ENCODE peak calls at places on chromosome 11, in five cellular contexts. T, V, F, S and G are unnamed samples.

GRCh38 chr11:112735470-112735869 is 225.8 kb upstream of the NCAM1 start:
- DNase-seq in V (no peak), T (no peak), F (no peak), S (no peak), G (no peak)

GRCh38 chr11:19739872-19740271 is 27.2 kb downstream of the NAV2 start:
- DNase-seq in S (no peak), T (no peak), V (peak; percentile 22), F (no peak), G (no peak)

GRCh38 chr11:27312110-27312509 is 50.9 kb downstream of the CCDC34 start:
- DNase-seq in F (no peak), V (no peak), T (no peak), S (no peak), G (no peak)

GRCh38 chr11:94417386-94417987 is 16.3 kb upstream of the GPR83 start:
- DNase-seq in T (no peak), F (no peak), V (no peak), S (peak; percentile 54), G (no peak)

GRCh38 chr11:130638048-130638447 is 189.6 kb downstream of the ADAMTS15 start:
- DNase-seq in F (no peak), S (no peak), T (no peak), V (no peak), G (no peak)

GRCh38 chr11:66880484-66881211 is 23.8 kb downstream of the LRFN4 start:
- DNase-seq in F (peak; percentile 60), S (no peak), V (no peak), T (no peak), G (no peak)

GRCh38 chr11:129373489-129373953 is 2.1 kb upstream of the BARX2 start:
- DNase-seq in V (no peak), F (no peak), T (no peak), S (peak; percentile 28), G (no peak)

GRCh38 chr11:27171391-27171790 is 130.8 kb downstream of the BBOX1 start:
- DNase-seq in F (no peak), S (peak; percentile 20), V (no peak), T (no peak), G (no peak)

GRCh38 chr11:33723238-33723881 is 12.9 kb downstream of the CD59 start:
- DNase-seq in F (no peak), S (peak; percentile 99), V (no peak), T (peak; percentile 75), G (no peak)
- H3K4me3 ChIP-seq in F (peak overlapping the region; percentile 39), S (no peak overlapping the region), V (no peak overlapping the region), T (no peak overlapping the region), G (no peak overlapping the region)

DNA sequence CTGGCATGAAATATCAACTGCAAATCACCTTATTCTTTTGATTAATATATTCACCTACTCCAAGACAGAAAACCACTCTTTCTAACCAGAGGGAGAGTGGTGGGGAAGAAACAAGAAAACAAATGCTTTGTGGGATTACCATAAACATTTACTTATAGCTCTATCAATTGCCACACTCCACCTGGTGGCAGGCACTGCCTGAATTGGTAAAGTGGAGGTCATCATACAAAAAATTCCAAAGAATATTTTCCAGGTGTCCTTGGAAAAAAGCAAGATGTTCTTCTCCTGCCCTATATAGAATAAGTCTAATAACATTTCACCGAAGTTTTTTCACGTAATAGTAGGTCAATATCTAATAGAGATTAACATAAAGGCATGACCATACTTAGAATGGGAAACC is 45.3 kb downstream of the PHF21A start:
- DNase-seq in V (no peak), T (no peak), F (no peak), S (no peak), G (no peak)
- TF ChIP-seq CTCF in V (no peak), T (no peak), F (no peak), S (peak; percentile 29), G (no peak)

DNA sequence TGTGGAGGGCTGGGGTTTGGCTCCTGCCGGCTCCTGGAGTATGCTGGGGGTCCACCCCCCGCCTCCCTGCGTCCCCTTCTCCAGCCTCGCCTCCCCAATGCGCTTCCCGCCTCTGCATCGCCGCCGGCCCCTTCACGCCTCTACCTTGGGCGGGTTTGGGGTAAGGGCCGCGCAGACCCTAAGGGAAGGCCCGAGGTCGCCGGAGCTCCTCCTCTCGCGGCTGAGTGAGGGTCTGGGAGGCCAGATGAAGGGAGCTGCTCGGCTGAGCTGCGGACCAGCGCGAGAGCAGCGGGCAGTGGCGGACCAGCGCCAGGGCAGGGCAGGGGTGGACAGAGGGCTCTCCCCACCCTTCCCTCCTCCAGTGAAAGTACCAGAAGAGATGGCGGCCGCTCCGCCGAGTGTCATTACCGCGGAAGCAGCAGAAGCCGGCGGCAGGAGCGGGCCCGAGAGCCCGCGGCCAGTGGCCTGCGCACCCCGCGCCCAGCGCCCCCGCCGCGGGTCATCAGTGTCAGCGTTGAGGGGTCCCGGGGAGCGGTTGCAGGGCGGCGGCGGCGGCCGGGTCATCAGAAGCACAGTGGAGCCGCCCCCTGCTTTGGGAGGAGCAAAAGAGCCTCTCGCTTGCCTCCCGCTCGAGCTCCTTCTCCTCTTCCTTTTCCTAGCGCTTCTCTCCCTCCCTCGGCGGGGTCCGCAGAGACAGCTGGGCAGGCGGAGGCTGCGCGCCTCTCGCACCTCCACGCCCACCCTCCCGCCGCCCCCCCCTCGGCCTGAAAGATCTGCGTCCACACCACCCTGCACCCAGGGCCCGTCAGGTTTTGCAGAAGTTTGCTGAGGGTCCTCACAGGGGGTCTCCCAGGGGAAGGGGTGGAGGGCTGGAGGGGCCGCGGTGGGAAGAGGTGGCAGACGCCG is 255.7 kb upstream of the CADM1 start:
- DNase-seq in V (peak; percentile 12), T (no peak), S (no peak), F (no peak), G (peak; percentile 21)
- H3K4me3 ChIP-seq in V (peak overlapping the region; percentile 67), T (peak overlapping the region; percentile 47), S (no peak overlapping the region), F (peak overlapping the region; percentile 79), G (peak overlapping the region; percentile 34)

GRCh38 chr11:107217444-107217843 is 199.2 kb upstream of the GUCY1A2 start:
- DNase-seq in V (no peak), T (no peak), F (no peak), S (no peak), G (no peak)
- TF ChIP-seq CTCF in V (no peak), T (no peak), F (no peak), S (no peak), G (no peak)

DNA sequence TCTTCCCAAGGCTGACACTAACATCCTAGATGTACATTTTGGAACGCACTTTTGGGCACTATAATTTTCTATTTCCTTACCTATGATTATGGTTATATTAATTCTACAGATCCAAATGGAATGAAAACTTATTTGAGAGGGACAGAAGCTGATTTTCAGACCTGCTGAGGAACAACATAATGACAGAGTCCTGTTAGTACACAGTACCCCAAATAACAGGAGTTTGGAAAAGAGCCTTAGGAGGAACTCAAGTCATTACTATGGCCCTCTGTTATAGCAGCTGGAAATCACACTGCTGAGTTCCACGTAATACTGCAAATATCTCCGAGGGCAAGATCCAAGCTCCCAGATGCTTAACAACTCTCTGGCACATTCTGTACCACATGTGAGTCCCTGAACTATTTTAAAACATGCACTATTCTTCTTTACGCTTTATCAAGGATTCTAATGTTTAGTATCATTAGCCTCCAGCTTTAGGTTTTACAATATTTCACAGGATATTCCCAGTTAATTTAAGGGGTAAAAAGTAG is 1027.7 kb upstream of the CCDC90B start:
- DNase-seq in S (peak; percentile 69), T (no peak), F (no peak), V (no peak), G (no peak)
- H3K4me3 ChIP-seq in S (no peak overlapping the region), T (no peak overlapping the region), F (no peak overlapping the region), V (no peak overlapping the region), G (no peak overlapping the region)

GRCh38 chr11:72012897-72013721 is 14.4 kb downstream of the IL18BP start:
- DNase-seq in S (peak; percentile 89), T (peak; percentile 84), F (peak; percentile 77), V (no peak), G (peak; percentile 80)

GRCh38 chr11:72014761-72015320 is 16.1 kb downstream of the IL18BP start:
- DNase-seq in V (no peak), S (no peak), T (no peak), F (no peak), G (no peak)

GRCh38 chr11:72013765-72014711 is 15.3 kb downstream of the IL18BP start:
- DNase-seq in V (no peak), T (no peak), S (peak; percentile 57), F (no peak), G (no peak)

GRCh38 chr11:72012091-72012630 is 13.5 kb downstream of the IL18BP start:
- DNase-seq in S (no peak), F (no peak), V (no peak), T (no peak), G (no peak)

GRCh38 chr11:72015511-72016061 is 16.9 kb downstream of the IL18BP start:
- DNase-seq in T (no peak), S (peak; percentile 35), V (no peak), F (no peak), G (no peak)
- TF ChIP-seq CTCF in T (no peak), S (peak; percentile 45), V (no peak), F (no peak), G (no peak)

GRCh38 chr11:2534131-2534956 is 89.5 kb downstream of the KCNQ1 start:
- DNase-seq in S (no peak), F (no peak), V (peak; percentile 7), T (no peak), G (peak; percentile 57)

GRCh38 chr11:2533642-2534115 is 88.9 kb downstream of the KCNQ1 start:
- DNase-seq in T (peak; percentile 56), V (peak; percentile 68), S (peak; percentile 80), F (peak; percentile 66), G (peak; percentile 39)

GRCh38 chr11:2531987-2532703 is 87.3 kb downstream of the KCNQ1 start:
- DNase-seq in F (no peak), V (peak; percentile 8), T (no peak), S (no peak), G (no peak)

GRCh38 chr11:2531277-2531986 is 86.6 kb downstream of the KCNQ1 start:
- DNase-seq in T (peak; percentile 49), S (peak; percentile 36), V (peak; percentile 80), F (peak; percentile 53), G (peak; percentile 83)

GRCh38 chr11:2532704-2533641 is 88.2 kb downstream of the KCNQ1 start:
- DNase-seq in T (peak; percentile 84), F (peak; percentile 84), S (peak; percentile 81), V (peak; percentile 93), G (peak; percentile 99)
- H3K4me3 ChIP-seq in T (no peak overlapping the region), F (peak overlapping the region; percentile 56), S (no peak overlapping the region), V (peak overlapping the region; percentile 12), G (no peak overlapping the region)

DNA sequence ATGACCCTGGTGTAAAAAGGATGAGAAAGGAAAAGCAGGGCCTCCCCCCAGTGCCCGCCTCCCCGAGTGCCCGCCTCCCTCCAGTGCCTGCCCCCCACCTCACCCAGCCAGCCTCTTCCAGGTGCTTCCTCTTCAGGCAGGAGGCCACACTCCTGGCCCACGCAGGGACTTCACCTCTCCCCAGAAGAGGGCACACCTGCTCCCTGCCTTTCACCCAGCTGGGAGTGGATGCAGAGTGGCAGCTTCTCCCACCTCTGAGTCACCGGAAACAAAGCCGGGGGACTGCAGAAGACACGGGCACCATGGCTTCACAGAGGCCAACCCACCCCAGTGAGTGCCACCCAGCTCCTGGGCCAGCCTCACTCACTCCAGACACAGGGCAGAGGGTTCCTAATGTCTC is 16.1 kb downstream of the CPT1A start:
- DNase-seq in V (peak; percentile 90), F (no peak), T (no peak), S (no peak), G (peak; percentile 67)
- TF ChIP-seq CTCF in V (no peak), F (no peak), T (no peak), S (no peak), G (no peak)